ENCODE peak calls at places on chromosomes 3 and 15, in six cellular contexts. M is heart right ventricle, X is psoas muscle, Q is adrenal gland, L is cardiac muscle cell, A is sigmoid colon. I is an unnamed sample.

GRCh38 chr3:187973977-187974856 is 179.7 kb upstream of the LPP start:
- DNase-seq in A (no peak), X (no peak), M (no peak), L (no peak), Q (no peak), I (no peak)

GRCh38 chr3:52245322-52246263 is at the start of gene PPM1M:
- DNase-seq in M (peak; percentile 49), Q (no peak), L (peak; percentile 69), X (peak; percentile 74), A (peak; percentile 80), I (peak; percentile 51)

GRCh38 chr3:156207802-156208685 is 87.7 kb downstream of the KCNAB1 start:
- DNase-seq in Q (no peak), L (no peak), X (no peak), A (no peak), M (no peak), I (no peak)

GRCh38 chr3:159884661-159885402 is 103.8 kb upstream of the IL12A start:
- DNase-seq in A (no peak), L (peak; percentile 71), X (no peak), M (no peak), Q (no peak), I (no peak)

GRCh38 chr15:58770519-58770856 is 614 bp upstream of the MINDY2 start:
- DNase-seq in Q (no peak), X (no peak), A (no peak), M (no peak), L (peak; percentile 92), I (no peak)

GRCh38 chr3:105398407-105398806 is 31.7 kb downstream of the ALCAM start:
- DNase-seq in M (no peak), A (no peak), Q (no peak), L (no peak), X (no peak), I (no peak)

GRCh38 chr3:52472239-52472783 is 16.9 kb downstream of the NISCH start:
- DNase-seq in L (no peak), Q (no peak), A (no peak), M (no peak), X (no peak), I (no peak)

GRCh38 chr3:25460751-25461150 is 32.7 kb downstream of the RARB start:
- DNase-seq in Q (no peak), A (no peak), X (no peak), L (peak; percentile 72), M (no peak), I (no peak)

GRCh38 chr15:83192742-83193141 is 14.9 kb downstream of the HDGFL3 start:
- DNase-seq in L (peak; percentile 21), Q (no peak), M (no peak), A (no peak), X (no peak), I (no peak)

GRCh38 chr3:63864008-63864871 is 573 bp downstream of the ATXN7 start:
- DNase-seq in M (peak; percentile 41), A (no peak), Q (peak; percentile 61), L (peak; percentile 10), X (peak; percentile 70), I (peak; percentile 52)

GRCh38 chr3:193732391-193732790 is 139.4 kb downstream of the OPA1 start:
- DNase-seq in A (no peak), Q (peak; percentile 73), M (no peak), L (peak; percentile 31), X (no peak), I (no peak)

GRCh38 chr3:124666067-124666466 is 64.2 kb upstream of the UMPS start:
- DNase-seq in A (no peak), Q (no peak), X (no peak), L (no peak), M (no peak), I (no peak)

GRCh38 chr3:69541059-69541471 is 155.2 kb upstream of the FRMD4B start:
- DNase-seq in M (no peak), X (no peak), A (no peak), L (no peak), Q (no peak), I (peak; percentile 89)

GRCh38 chr3:140736863-140737460 is 59.1 kb downstream of the TRIM42 start:
- DNase-seq in X (peak; percentile 71), L (peak; percentile 52), A (no peak), M (peak; percentile 40), Q (peak; percentile 36), I (no peak)

GRCh38 chr3:49120096-49120437 is 556 bp downstream of the USP19 start:
- DNase-seq in M (no peak), L (no peak), A (no peak), X (no peak), Q (no peak), I (no peak)

GRCh38 chr15:37133619-37134018 is 33.3 kb upstream of the MEIS2 start:
- DNase-seq in Q (no peak), X (no peak), A (no peak), M (no peak), L (peak; percentile 67), I (no peak)

GRCh38 chr3:168117853-168118313 is 22.2 kb upstream of the GOLIM4 start:
- DNase-seq in Q (no peak), A (no peak), L (peak; percentile 40), X (no peak), M (no peak), I (no peak)

GRCh38 chr15:71051539-71051938 is 63.7 kb upstream of the THSD4 start:
- DNase-seq in M (peak; percentile 45), X (no peak), A (no peak), L (peak; percentile 87), Q (no peak), I (no peak)

GRCh38 chr15:47983533-47983932 is 137.3 kb upstream of the SLC24A5 start:
- DNase-seq in X (no peak), L (no peak), M (no peak), Q (no peak), A (no peak), I (no peak)
- TF ChIP-seq CTCF in X (no peak), L (no peak), M (no peak), Q (no peak), A (no peak), I (no peak)

GRCh38 chr3:42651248-42652091 is 2.0 kb upstream of the ZBTB47 start:
- DNase-seq in M (no peak), Q (no peak), L (peak; percentile 58), A (no peak), X (no peak), I (no peak)
- H3K4me1 ChIP-seq in M (peaks cover 45% of the 10 kb centered on the region), Q (peaks cover 35% of the 10 kb centered on the region), L (peaks cover 10% of the 10 kb centered on the region), A (no peaks in the 10 kb centered on the region), X (peaks cover 33% of the 10 kb centered on the region), I (peaks cover 22% of the 10 kb centered on the region)

DNA sequence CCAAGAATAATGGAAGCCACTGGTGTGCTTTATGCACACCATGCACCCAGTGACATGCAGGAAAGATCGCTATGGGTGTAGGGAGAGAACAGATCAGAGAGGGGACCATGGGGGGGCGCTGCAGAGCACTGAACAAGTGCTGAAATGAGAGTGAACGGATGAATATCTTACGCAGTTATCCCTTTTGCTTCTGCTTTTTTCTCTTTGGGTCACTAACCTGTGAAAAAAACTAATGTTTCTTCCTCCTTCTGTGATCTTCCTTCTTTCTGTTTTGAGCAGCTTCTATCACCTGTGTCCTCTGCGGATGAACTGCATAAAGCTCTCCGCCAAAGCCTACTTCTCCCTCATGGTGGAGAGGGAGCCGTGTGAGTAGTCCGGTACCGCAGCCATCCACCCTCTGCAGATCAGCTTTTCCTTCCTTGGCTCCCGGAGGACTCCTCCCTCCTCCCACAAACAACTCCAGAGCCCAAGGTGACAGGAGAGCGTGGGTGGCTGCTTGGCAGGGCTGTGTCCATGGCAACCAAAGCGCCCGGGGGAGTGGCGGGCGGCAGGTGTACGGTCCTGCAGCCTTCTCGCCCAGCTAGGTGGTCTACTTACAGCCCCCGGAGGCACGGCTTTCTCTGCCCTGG is 106.2 kb downstream of the DGKG start:
- DNase-seq in A (no peak), M (no peak), X (no peak), Q (peak; percentile 47), L (no peak), I (no peak)
- TF ChIP-seq CTCF in A (no peak), M (no peak), X (no peak), Q (no peak), L (no peak), I (no peak)

DNA sequence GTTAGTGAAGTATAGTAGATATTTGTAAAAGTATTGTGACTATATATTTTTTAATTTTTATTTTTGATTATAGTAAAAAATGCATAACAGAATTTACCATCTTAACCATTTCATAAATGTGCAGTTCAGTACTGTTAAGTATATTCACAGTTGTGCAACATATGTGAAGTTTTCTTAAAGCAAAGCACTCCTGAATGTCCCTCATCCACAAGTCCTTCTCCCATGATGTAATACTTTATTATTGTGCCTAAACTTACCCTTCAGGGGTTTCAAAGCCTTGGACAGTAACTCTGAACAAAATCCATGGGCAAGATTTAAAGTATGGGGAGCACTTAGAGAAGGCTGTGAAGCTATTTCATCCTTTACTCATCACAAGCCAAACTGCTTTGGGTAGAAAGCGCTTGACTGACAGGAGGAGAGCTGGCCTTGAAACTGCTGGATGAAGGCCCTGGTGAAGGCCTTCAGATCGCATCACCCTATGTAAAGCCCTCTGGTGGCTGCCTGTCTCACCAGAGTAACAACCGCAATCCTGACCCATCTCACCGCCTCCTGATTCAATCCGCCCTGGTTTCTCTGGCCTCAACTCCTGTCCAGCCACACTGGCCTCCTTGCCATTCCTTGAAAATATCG is 28.0 kb downstream of the LSM3 start:
- DNase-seq in L (no peak), Q (no peak), X (no peak), M (no peak), A (no peak), I (no peak)
- H3K4me1 ChIP-seq in L (peaks cover 15% of the 10 kb centered on the region), Q (peaks cover 14% of the 10 kb centered on the region), X (peaks cover 27% of the 10 kb centered on the region), M (peaks cover 17% of the 10 kb centered on the region), A (no peaks in the 10 kb centered on the region), I (peaks cover 5% of the 10 kb centered on the region)

DNA sequence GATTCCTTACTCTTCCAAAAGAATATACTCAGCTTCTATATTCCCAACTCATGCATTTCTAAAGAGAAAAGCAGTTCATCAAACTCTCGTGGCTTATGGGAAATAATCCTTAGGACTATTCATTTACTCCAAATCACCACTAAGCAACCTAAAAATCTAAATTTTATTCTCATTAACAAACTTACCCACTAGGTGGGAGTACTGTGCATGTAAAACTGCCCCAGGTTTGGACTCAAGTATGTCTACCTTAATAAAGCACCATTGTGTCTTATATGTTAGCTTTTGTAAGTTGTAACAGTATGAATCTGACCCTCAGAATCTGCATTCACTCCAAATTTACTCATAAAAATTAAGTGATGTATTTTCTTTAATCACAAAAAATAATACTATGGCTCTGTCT is 25.3 kb downstream of the RAD18 start:
- DNase-seq in A (no peak), M (no peak), Q (no peak), L (peak; percentile 65), X (no peak), I (no peak)
- TF ChIP-seq CTCF in A (no peak), M (peak; percentile 46), Q (peak; percentile 25), L (peak; percentile 49), X (no peak), I (peak; percentile 68)

DNA sequence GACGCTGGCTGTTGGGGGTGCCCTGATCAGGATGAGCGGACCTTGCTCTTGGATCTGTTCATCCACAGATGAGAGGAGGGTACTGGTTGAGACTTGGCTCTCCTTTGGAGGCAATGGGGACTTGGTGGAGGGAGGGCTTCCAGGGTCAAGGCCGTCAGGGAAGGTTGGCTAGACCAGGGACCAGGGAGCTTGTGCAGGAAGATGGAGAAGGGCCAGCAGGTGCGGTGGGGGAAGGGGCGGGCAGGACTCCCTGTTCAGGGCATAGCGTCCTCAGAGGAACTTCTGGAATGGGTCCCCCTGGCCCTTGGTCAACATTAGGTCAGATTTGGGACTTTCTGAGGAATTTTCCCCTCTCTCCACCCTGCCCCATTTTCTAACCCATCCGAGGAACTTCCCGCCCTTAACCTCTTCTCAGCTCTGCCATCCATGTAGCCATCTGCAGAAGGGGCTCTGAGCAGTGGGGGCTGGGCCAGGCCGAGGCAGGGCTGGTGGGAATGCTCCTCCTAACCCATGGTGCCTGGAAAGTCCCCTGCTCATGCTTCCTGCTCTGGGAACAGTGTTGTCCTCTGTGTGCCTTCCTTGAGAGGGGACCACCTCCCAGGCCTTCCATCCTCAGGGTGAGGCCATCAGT is 11.5 kb downstream of the SNX33 start:
- DNase-seq in L (no peak), A (no peak), Q (no peak), X (peak; percentile 54), M (no peak), I (peak; percentile 75)
- H3K4me1 ChIP-seq in L (no peaks in the 10 kb centered on the region), A (no peaks in the 10 kb centered on the region), Q (no peaks in the 10 kb centered on the region), X (no peaks in the 10 kb centered on the region), M (peaks cover 29% of the 10 kb centered on the region), I (peaks cover 27% of the 10 kb centered on the region)

I was measured in RWPE2.